ENCODE peak calls at places on chromosomes 12 and 14, in eight cellular contexts. U is K562, I is HCT116, T is A549, F is HL-60, E is SK-N-SH, X is GM12878, D is GM23338. R is an unnamed sample.

GRCh38 chr14:55114720-55115119 is 14.3 kb upstream of the LGALS3 start:
- DNase-seq in T (no peak), D (no peak), E (no peak), I (no peak), X (no peak), U (no peak), F (no peak), R (no peak)

GRCh38 chr12:97487470-97487869 is 24.9 kb downstream of the RMST start:
- DNase-seq in I (no peak), X (no peak), E (no peak), F (no peak), D (no peak), T (no peak), U (no peak), R (no peak)

GRCh38 chr12:131267576-131267975 is 313.9 kb downstream of the ADGRD1 start:
- DNase-seq in D (no peak), X (no peak), I (no peak), F (no peak), U (no peak), E (no peak), T (no peak), R (no peak)

GRCh38 chr12:110370732-110371141 is 32.8 kb downstream of the ANAPC7 start:
- DNase-seq in U (no peak), D (no peak), E (no peak), X (no peak), F (no peak), T (no peak), I (no peak), R (no peak)

GRCh38 chr12:51827925-51828818 is 20.3 kb downstream of the FIGNL2 start:
- DNase-seq in U (peak), D (no peak), E (no peak), T (no peak), X (no peak), F (no peak), I (no peak), R (no peak)

GRCh38 chr12:43882578-43883178 is 46.8 kb downstream of the TMEM117 start:
- DNase-seq in X (peak), E (peak), F (peak), T (peak), I (peak), U (peak), D (peak), R (peak)

GRCh38 chr12:107574691-107575090 is 110.9 kb upstream of the PWP1 start:
- DNase-seq in U (no peak), D (no peak), F (no peak), E (no peak), I (no peak), X (no peak), T (no peak), R (no peak)

GRCh38 chr14:20197459-20197858 is 6.8 kb downstream of the OR11G2 start:
- DNase-seq in X (no peak), I (no peak), F (no peak), E (no peak), U (no peak), T (no peak), D (no peak), R (no peak)

DNA sequence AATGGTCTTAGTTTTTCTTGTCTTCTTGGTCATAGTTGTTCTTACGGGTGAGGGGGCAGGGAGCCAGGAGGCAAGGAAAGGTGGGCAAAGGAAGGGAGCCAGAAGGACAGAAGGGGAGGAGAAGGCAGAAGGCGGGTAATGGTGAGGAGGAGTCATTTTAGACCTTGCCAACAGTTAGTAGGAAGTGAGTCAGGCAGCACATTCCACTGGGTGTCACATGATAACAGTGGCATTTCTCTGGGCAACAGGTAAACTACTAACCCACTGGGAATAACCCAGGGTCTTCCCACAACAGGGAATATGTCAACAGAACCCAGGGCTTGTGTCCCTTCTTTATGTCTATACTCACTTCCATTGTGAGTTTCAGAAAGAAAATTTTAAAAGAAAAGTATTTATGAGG is 127.6 kb downstream of the SLC8A3 start:
- DNase-seq in X (no peak), T (no peak), F (no peak), D (no peak), U (no peak), I (no peak), E (no peak), R (no peak)
- TF ChIP-seq REST in X (no peak), T (no peak), F (no peak), D (no peak), U (no peak), I (no peak), E (no peak), R (no peak)

GRCh38 chr14:99840774-99841305 is 47.6 kb downstream of the EML1 start:
- DNase-seq in U (no peak), E (no peak), D (no peak), F (no peak), I (no peak), X (no peak), T (no peak), R (no peak)

GRCh38 chr14:99840265-99840664 is 47.1 kb downstream of the EML1 start:
- DNase-seq in I (no peak), E (no peak), X (no peak), U (no peak), F (no peak), T (no peak), D (no peak), R (no peak)

GRCh38 chr14:99838555-99839193 is 45.5 kb downstream of the EML1 start:
- DNase-seq in F (no peak), E (no peak), X (no peak), I (no peak), U (no peak), T (no peak), D (peak), R (peak)

GRCh38 chr14:99839696-99840095 is 46.5 kb downstream of the EML1 start:
- DNase-seq in F (no peak), X (no peak), T (no peak), D (no peak), I (no peak), U (no peak), E (no peak), R (no peak)

DNA sequence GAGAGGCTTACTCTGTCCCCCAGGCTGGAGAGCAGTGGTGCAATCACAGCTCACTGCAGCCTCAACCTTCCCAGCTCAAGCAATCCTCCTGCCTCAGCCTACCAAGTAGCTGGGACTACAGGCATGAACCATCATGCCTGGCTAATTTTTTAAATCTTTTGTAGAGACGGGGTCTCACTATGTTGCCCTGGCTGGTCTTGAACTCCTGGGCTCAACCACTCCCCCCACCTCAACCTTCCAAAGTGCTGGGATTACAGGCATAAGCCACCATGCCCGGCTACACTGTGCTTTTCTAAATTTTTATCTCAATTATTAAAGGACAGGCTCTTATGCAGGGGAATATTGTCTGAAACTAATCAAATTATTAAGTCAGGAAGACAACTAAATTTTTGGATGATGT is 44.6 kb downstream of the EML1 start:
- DNase-seq in U (no peak), X (no peak), T (no peak), E (no peak), D (no peak), I (no peak), F (no peak), R (no peak)
- TF ChIP-seq REST in U (no peak), X (no peak), T (no peak), E (no peak), D (no peak), I (no peak), F (no peak), R (no peak)

DNA sequence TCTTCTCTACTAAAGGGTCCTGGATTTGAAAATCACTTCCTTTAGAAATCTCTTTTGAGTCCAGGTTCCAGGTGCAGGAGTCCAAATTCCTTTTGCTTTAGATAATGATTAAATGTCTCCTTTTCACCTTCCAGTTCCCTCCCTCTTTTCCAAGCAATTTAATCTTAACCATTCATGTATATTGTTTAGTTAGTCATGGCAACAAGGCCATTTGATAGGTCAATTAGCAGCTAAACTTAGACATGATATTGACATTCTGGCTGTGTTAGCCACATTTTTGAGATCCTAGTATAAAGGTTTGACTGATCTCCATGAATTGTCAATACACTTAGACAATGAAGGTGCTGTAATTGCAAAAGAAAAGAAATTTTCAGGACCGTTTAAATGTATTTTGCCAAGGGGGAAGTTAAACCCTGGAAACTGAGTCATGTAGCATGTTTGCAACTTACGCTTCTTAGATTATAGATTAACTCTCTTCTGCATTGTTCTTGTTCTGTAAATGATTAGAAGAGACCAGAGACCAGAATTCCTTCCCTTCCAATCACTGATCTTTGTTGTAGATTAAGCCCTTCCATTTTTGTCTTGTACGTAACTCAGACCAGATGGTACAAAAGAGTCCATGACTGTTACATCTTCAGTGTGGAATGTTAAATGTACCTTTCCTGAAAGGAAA is 12.4 kb upstream of the C12orf75 start:
- DNase-seq in E (no peak), D (no peak), X (no peak), I (no peak), F (no peak), U (no peak), T (no peak), R (no peak)
- TF ChIP-seq REST in E (no peak), D (no peak), X (no peak), I (no peak), F (no peak), U (no peak), T (no peak), R (no peak)

GRCh38 chr12:112256780-112257179 is 125.5 kb downstream of the HECTD4 start:
- DNase-seq in X (no peak), T (no peak), E (no peak), F (no peak), I (no peak), D (peak), U (no peak), R (no peak)

GRCh38 chr12:112258926-112259325 is 123.3 kb downstream of the HECTD4 start:
- DNase-seq in X (no peak), E (no peak), F (no peak), U (no peak), T (no peak), I (no peak), D (no peak), R (no peak)

GRCh38 chr12:112266473-112266872 is 115.8 kb downstream of the HECTD4 start:
- DNase-seq in T (no peak), X (no peak), D (no peak), I (no peak), U (no peak), F (no peak), E (no peak), R (no peak)

DNA sequence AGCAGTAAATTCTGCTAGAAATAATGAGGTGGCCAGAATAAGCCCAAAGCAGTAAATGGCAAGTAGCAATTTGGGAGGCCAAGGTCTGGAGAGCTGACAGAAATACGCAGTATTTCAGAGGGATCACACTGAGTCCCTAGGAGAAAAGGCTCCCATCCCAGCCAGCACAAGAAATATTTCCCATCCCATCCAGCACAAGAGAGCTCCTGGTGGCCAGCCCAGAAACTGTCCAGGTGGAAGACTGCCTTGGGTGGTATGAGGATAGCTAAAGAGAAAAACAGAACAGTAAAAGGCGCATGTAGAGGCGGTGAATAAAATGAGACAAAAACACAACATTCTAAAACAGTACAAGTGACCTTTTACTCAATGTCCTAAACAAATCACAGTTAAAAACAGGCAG is 120.7 kb downstream of the HECTD4 start:
- DNase-seq in U (peak), E (peak), X (no peak), D (peak), T (peak), I (peak), F (no peak), R (no peak)
- TF ChIP-seq REST in U (no peak), E (no peak), X (no peak), D (no peak), T (no peak), I (no peak), F (no peak), R (no peak)

DNA sequence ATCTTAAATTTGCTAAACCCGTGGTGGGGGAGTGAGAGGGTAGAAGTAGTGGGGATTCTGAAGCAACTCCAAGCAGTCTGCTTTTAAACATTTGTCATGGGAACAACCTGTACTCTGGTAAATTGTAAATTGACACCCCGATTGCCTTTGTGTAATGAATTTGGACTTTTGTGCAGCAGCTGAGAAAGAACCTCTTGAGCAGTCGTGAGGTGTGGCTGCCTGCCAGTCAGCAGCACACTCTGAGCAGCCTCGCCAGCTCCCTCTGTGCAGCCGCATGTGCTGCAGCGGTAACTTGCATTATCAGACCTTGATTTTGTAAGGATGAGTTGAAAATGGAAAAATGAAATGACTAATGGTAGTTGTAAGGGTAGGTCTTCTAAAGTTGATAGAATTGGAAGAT is 74.3 kb downstream of the SUSD6 start:
- DNase-seq in F (no peak), E (no peak), T (no peak), I (no peak), U (no peak), D (no peak), X (no peak), R (no peak)
- TF ChIP-seq REST in F (no peak), E (no peak), T (no peak), I (no peak), U (no peak), D (no peak), X (no peak), R (no peak)

DNA sequence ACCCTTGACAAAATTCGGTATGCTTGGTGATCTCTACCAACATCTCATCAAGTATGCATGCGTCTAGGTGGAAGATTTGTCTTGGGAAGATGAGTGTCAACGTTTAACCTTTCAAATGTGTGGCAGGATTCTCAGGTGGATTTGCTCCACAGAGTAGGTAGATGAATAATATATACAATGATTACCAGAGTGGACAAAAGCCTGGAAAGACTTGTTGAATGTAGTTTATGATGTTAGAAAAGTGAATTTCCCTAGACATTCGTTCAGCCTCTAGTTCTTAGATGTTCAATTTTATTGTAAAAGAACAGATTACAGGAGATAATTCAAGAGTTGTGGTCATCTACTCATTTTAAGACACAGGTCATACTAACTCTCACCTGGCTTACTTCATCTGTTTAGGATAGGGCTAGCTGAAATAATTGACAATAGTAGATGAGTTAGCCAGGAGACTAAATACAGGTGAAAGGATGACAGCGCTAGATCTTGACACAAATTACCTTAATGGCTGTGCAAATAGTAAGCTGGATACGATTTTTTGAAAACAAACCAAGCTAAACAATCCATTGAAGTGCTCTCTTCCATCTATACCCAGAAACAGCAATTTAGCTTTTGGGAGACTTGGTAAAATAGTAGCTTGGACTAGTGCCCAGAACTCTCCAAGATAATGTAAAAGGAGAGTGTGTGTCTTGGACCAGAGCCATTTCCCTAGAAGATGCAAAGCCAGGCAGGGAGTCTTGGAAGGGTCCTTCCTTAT is 168.0 kb downstream of the DACT1 start:
- DNase-seq in E (no peak), X (no peak), F (no peak), D (no peak), T (no peak), I (no peak), U (no peak), R (no peak)
- TF ChIP-seq REST in E (no peak), X (no peak), F (no peak), D (no peak), T (no peak), I (no peak), U (no peak), R (no peak)

GRCh38 chr14:56805201-56805991 is 4.9 kb downstream of the OTX2 start:
- DNase-seq in F (no peak), X (no peak), E (no peak), I (no peak), T (no peak), D (peak), U (no peak), R (no peak)
- TF ChIP-seq REST in F (no peak), X (no peak), E (no peak), I (no peak), T (no peak), D (no peak), U (no peak), R (no peak)

GRCh38 chr14:31510855-31511254 is 23.0 kb upstream of the GPR33 start:
- DNase-seq in X (no peak), U (no peak), E (no peak), I (no peak), T (no peak), F (no peak), D (no peak), R (no peak)

GRCh38 chr14:31510222-31510621 is 22.4 kb upstream of the GPR33 start:
- DNase-seq in U (peak), F (no peak), I (peak), X (no peak), E (peak), D (peak), T (peak), R (peak)

GRCh38 chr14:31508140-31508539 is 20.3 kb upstream of the GPR33 start:
- DNase-seq in X (no peak), D (no peak), I (no peak), F (no peak), E (no peak), T (no peak), U (no peak), R (no peak)

GRCh38 chr14:31505411-31505810 is 17.6 kb upstream of the GPR33 start:
- DNase-seq in E (no peak), T (no peak), D (no peak), U (no peak), X (no peak), F (no peak), I (no peak), R (no peak)
- TF ChIP-seq REST in E (no peak), T (no peak), D (no peak), U (no peak), X (no peak), F (no peak), I (no peak), R (no peak)

GRCh38 chr14:69005432-69006148 is 26.5 kb upstream of the ACTN1 start:
- DNase-seq in E (peak), D (no peak), I (peak), U (no peak), F (no peak), T (peak), X (no peak), R (peak)
- TF ChIP-seq REST in E (peak), D (no peak), I (no peak), U (no peak), F (no peak), T (no peak), X (no peak), R (no peak)